ENCODE peak calls at places on chromosome 15, in ten cellular contexts. T is stimulated activated CD8-positive, alpha-beta memory T cell treated with anti-CD3 and anti-CD28 coated beads, Interleukin-12 subunit alpha, Interleukin-12 subunit beta, amount 100 ng/mL, for 1 hour; N is activated naive CD4-positive, alpha-beta T cell; V is iris pigment epithelial cell; R is GM03348; A is effector CD4-positive, alpha-beta T cell; W is HFFc6; O is activated CD8-positive, alpha-beta memory T cell treated with anti-CD3 and anti-CD28 coated beads, Interleukin-2, amount 10 ng/mL, durations not matched to agents 7 days and 5 days; M is activated CD4-positive, alpha-beta T cell treated with anti-CD3 and anti-CD28 coated beads for 36 hours; B is lung. L is an unnamed sample.

GRCh38 chr15:66252411-66253295 is 897 bp downstream of the MEGF11 start:
- DNase-seq in T (peak), R (peak), V (peak), B (peak), N (peak), W (peak), A (peak), O (peak), M (peak), L (peak)

GRCh38 chr15:96200357-96200972 is 130.0 kb upstream of the NR2F2 start:
- DNase-seq in B (no peak), O (no peak), V (no peak), A (no peak), R (no peak), M (no peak), N (no peak), T (no peak), W (no peak), L (no peak)

GRCh38 chr15:62928242-62928995 is 114.1 kb upstream of the TPM1 start:
- DNase-seq in V (peak), N (no peak), A (no peak), O (no peak), B (no peak), W (peak), T (no peak), R (peak), M (no peak), L (peak)

GRCh38 chr15:57393081-57393480 is 16.8 kb downstream of the CGNL1 start:
- DNase-seq in A (no peak), N (no peak), W (no peak), R (no peak), V (no peak), T (no peak), B (no peak), M (no peak), O (no peak), L (no peak)

GRCh38 chr15:39801641-39802309 is 19.1 kb upstream of the FSIP1 start:
- DNase-seq in V (no peak), B (no peak), M (peak), O (no peak), T (no peak), R (peak), W (no peak), N (no peak), A (no peak), L (no peak)

GRCh38 chr15:52656412-52656811 is 22.8 kb downstream of the ATOSA start:
- DNase-seq in T (no peak), R (no peak), V (peak), N (no peak), W (no peak), O (no peak), B (no peak), M (no peak), A (no peak), L (no peak)

GRCh38 chr15:33581032-33581431 is 270.3 kb downstream of the RYR3 start:
- DNase-seq in A (no peak), R (peak), O (no peak), N (no peak), V (peak), W (peak), M (no peak), B (peak), T (no peak), L (peak)

GRCh38 chr15:93428807-93429351 is 339.9 kb upstream of the RGMA start:
- DNase-seq in A (no peak), M (no peak), B (no peak), R (no peak), W (no peak), O (no peak), V (no peak), N (no peak), T (no peak), L (no peak)

GRCh38 chr15:31004220-31004733 is 12.8 kb upstream of the MTMR10 start:
- DNase-seq in A (no peak), T (no peak), V (no peak), O (peak), W (no peak), N (no peak), R (no peak), M (no peak), B (no peak), L (no peak)

GRCh38 chr15:73942751-73943270 is 16.5 kb downstream of the LOXL1 start:
- DNase-seq in W (no peak), O (no peak), T (no peak), V (no peak), B (no peak), A (no peak), M (no peak), N (no peak), R (no peak), L (no peak)

GRCh38 chr15:37014566-37014965 is 85.8 kb downstream of the MEIS2 start:
- DNase-seq in O (no peak), A (no peak), V (no peak), W (no peak), B (no peak), M (no peak), N (no peak), R (no peak), T (no peak), L (peak)

GRCh38 chr15:48963524-48964113 is at the start of gene SHC4:
- DNase-seq in A (no peak), B (no peak), M (peak), T (no peak), O (peak), R (peak), W (peak), N (no peak), V (peak), L (peak)

GRCh38 chr15:28001641-28002040 is 97.5 kb downstream of the OCA2 start:
- DNase-seq in M (no peak), T (no peak), A (no peak), W (no peak), O (no peak), B (peak), N (no peak), R (no peak), V (no peak), L (no peak)

GRCh38 chr15:74203914-74204431 is 1.4 kb upstream of the STRA6 start:
- DNase-seq in T (no peak), R (no peak), V (peak), O (no peak), W (peak), M (no peak), N (no peak), B (no peak), A (no peak), L (peak)

GRCh38 chr15:42581272-42581730 is 5.9 kb downstream of the STARD9 start:
- DNase-seq in W (peak), R (peak), O (peak), T (peak), M (peak), N (peak), B (peak), V (peak), A (peak), L (peak)

GRCh38 chr15:101113114-101114005 is 138.5 kb downstream of the CHSY1 start:
- DNase-seq in V (no peak), O (no peak), B (no peak), N (no peak), M (no peak), W (no peak), T (no peak), R (no peak), A (no peak), L (no peak)

GRCh38 chr15:34434627-34435305 is 2.8 kb downstream of the GOLGA8A start:
- DNase-seq in M (no peak), T (no peak), N (no peak), V (no peak), B (no peak), A (no peak), O (no peak), W (no peak), R (no peak), L (no peak)

L was measured in cardiac fibroblast.